ENCODE peak calls at places on chromosome 5, in ten cellular contexts. One of them, this sample, is unnamed.

GRCh38 chr5:115309751-115310370 is 13.4 kb upstream of the CCDC112 start:
- DNase-seq in left colon: no peak
- DNase-seq in astrocyte: peak
- DNase-seq in IMR-90: peak
- DNase-seq in NCI-H510A treated with DMSO at 0.1 percent for 48 hours: peak
- DNase-seq in stimulated activated CD8-positive, alpha-beta memory T cell treated with anti-CD3 and anti-CD28 coated beads, Interleukin-15, amount 100 ng/mL, for 1 hour: no peak
- DNase-seq in GDM1: no peak
- DNase-seq in amygdala: no peak
- DNase-seq in cardiac muscle cell: peak
- DNase-seq in Kasumi-1: peak
- DNase-seq in this sample: no peak

GRCh38 chr5:73480500-73480899 is 17.7 kb upstream of the BTF3 start:
- DNase-seq in astrocyte: no peak
- DNase-seq in cardiac muscle cell: no peak
- DNase-seq in stimulated activated CD8-positive, alpha-beta memory T cell treated with anti-CD3 and anti-CD28 coated beads, Interleukin-15, amount 100 ng/mL, for 1 hour: no peak
- DNase-seq in GDM1: no peak
- DNase-seq in Kasumi-1: no peak
- DNase-seq in amygdala: no peak
- DNase-seq in IMR-90: no peak
- DNase-seq in left colon: no peak
- DNase-seq in NCI-H510A treated with DMSO at 0.1 percent for 48 hours: no peak
- DNase-seq in this sample: no peak

GRCh38 chr5:102296229-102296817 is at the start of gene SLCO4C1:
- DNase-seq in stimulated activated CD8-positive, alpha-beta memory T cell treated with anti-CD3 and anti-CD28 coated beads, Interleukin-15, amount 100 ng/mL, for 1 hour: peak
- DNase-seq in GDM1: peak
- DNase-seq in amygdala: peak
- DNase-seq in cardiac muscle cell: peak
- DNase-seq in Kasumi-1: peak
- DNase-seq in left colon: peak
- DNase-seq in IMR-90: no peak
- DNase-seq in NCI-H510A treated with DMSO at 0.1 percent for 48 hours: peak
- DNase-seq in astrocyte: peak
- DNase-seq in this sample: no peak

GRCh38 chr5:102798103-102798502 is 43.0 kb downstream of the PAM start:
- DNase-seq in astrocyte: no peak
- DNase-seq in cardiac muscle cell: no peak
- DNase-seq in GDM1: no peak
- DNase-seq in Kasumi-1: no peak
- DNase-seq in NCI-H510A treated with DMSO at 0.1 percent for 48 hours: peak
- DNase-seq in stimulated activated CD8-positive, alpha-beta memory T cell treated with anti-CD3 and anti-CD28 coated beads, Interleukin-15, amount 100 ng/mL, for 1 hour: no peak
- DNase-seq in left colon: no peak
- DNase-seq in amygdala: no peak
- DNase-seq in IMR-90: no peak
- DNase-seq in this sample: no peak

GRCh38 chr5:36495638-36496010 is 110.8 kb upstream of the SLC1A3 start:
- DNase-seq in stimulated activated CD8-positive, alpha-beta memory T cell treated with anti-CD3 and anti-CD28 coated beads, Interleukin-15, amount 100 ng/mL, for 1 hour: no peak
- DNase-seq in astrocyte: no peak
- DNase-seq in cardiac muscle cell: no peak
- DNase-seq in Kasumi-1: no peak
- DNase-seq in left colon: no peak
- DNase-seq in GDM1: no peak
- DNase-seq in IMR-90: no peak
- DNase-seq in amygdala: no peak
- DNase-seq in NCI-H510A treated with DMSO at 0.1 percent for 48 hours: no peak
- DNase-seq in this sample: no peak

GRCh38 chr5:134525687-134526482 is 415 bp downstream of the JADE2 start:
- DNase-seq in astrocyte: peak
- DNase-seq in amygdala: peak
- DNase-seq in cardiac muscle cell: peak
- DNase-seq in Kasumi-1: peak
- DNase-seq in GDM1: peak
- DNase-seq in NCI-H510A treated with DMSO at 0.1 percent for 48 hours: peak
- DNase-seq in stimulated activated CD8-positive, alpha-beta memory T cell treated with anti-CD3 and anti-CD28 coated beads, Interleukin-15, amount 100 ng/mL, for 1 hour: peak
- DNase-seq in left colon: peak
- DNase-seq in IMR-90: peak
- DNase-seq in this sample: peak

GRCh38 chr5:75310212-75310611 is 26.8 kb upstream of the HMGCR start:
- DNase-seq in NCI-H510A treated with DMSO at 0.1 percent for 48 hours: no peak
- DNase-seq in GDM1: no peak
- DNase-seq in cardiac muscle cell: no peak
- DNase-seq in amygdala: no peak
- DNase-seq in left colon: no peak
- DNase-seq in astrocyte: no peak
- DNase-seq in IMR-90: no peak
- DNase-seq in Kasumi-1: no peak
- DNase-seq in stimulated activated CD8-positive, alpha-beta memory T cell treated with anti-CD3 and anti-CD28 coated beads, Interleukin-15, amount 100 ng/mL, for 1 hour: no peak
- DNase-seq in this sample: no peak

GRCh38 chr5:176825234-176825633 is 14.9 kb downstream of the UNC5A start:
- DNase-seq in stimulated activated CD8-positive, alpha-beta memory T cell treated with anti-CD3 and anti-CD28 coated beads, Interleukin-15, amount 100 ng/mL, for 1 hour: no peak
- DNase-seq in astrocyte: no peak
- DNase-seq in left colon: no peak
- DNase-seq in amygdala: no peak
- DNase-seq in Kasumi-1: no peak
- DNase-seq in NCI-H510A treated with DMSO at 0.1 percent for 48 hours: no peak
- DNase-seq in cardiac muscle cell: no peak
- DNase-seq in IMR-90: no peak
- DNase-seq in GDM1: no peak
- DNase-seq in this sample: no peak

GRCh38 chr5:173581408-173582197 is 34.8 kb downstream of the BOD1 start:
- DNase-seq in left colon: peak
- DNase-seq in GDM1: no peak
- DNase-seq in IMR-90: peak
- DNase-seq in cardiac muscle cell: peak
- DNase-seq in NCI-H510A treated with DMSO at 0.1 percent for 48 hours: no peak
- DNase-seq in stimulated activated CD8-positive, alpha-beta memory T cell treated with anti-CD3 and anti-CD28 coated beads, Interleukin-15, amount 100 ng/mL, for 1 hour: peak
- DNase-seq in astrocyte: no peak
- DNase-seq in Kasumi-1: peak
- DNase-seq in amygdala: no peak
- DNase-seq in this sample: no peak

GRCh38 chr5:166032601-166033000 is 2258.8 kb upstream of the WWC1 start:
- DNase-seq in Kasumi-1: no peak
- DNase-seq in NCI-H510A treated with DMSO at 0.1 percent for 48 hours: no peak
- DNase-seq in stimulated activated CD8-positive, alpha-beta memory T cell treated with anti-CD3 and anti-CD28 coated beads, Interleukin-15, amount 100 ng/mL, for 1 hour: no peak
- DNase-seq in IMR-90: no peak
- DNase-seq in cardiac muscle cell: no peak
- DNase-seq in astrocyte: no peak
- DNase-seq in left colon: no peak
- DNase-seq in GDM1: no peak
- DNase-seq in amygdala: no peak
- DNase-seq in this sample: no peak